ENCODE peak calls at places on chromosomes 4 and X, in five cellular contexts. One of them, this sample, is unnamed.

GRCh38 chrX:50475208-50475607 is 4.6 kb upstream of the DGKK start:
- DNase-seq in activated B cell treated with CpG ODN at 0.5 μM for 24 hours: no peak
- DNase-seq in H1: no peak
- DNase-seq in endodermal cell: no peak
- DNase-seq in thoracic aorta: no peak
- DNase-seq in this sample: no peak

GRCh38 chr4:59936566-59936965 is 1263.6 kb upstream of the ADGRL3 start:
- DNase-seq in thoracic aorta: no peak
- DNase-seq in activated B cell treated with CpG ODN at 0.5 μM for 24 hours: no peak
- DNase-seq in endodermal cell: no peak
- DNase-seq in H1: no peak
- DNase-seq in this sample: no peak

GRCh38 chr4:17324431-17324830 is 187.5 kb downstream of the QDPR start:
- DNase-seq in activated B cell treated with CpG ODN at 0.5 μM for 24 hours: no peak
- DNase-seq in H1: no peak
- DNase-seq in endodermal cell: peak
- DNase-seq in thoracic aorta: no peak
- DNase-seq in this sample: no peak

GRCh38 chr4:156949373-156949814 is 22.2 kb downstream of the PDGFC start:
- DNase-seq in thoracic aorta: no peak
- DNase-seq in H1: no peak
- DNase-seq in endodermal cell: no peak
- DNase-seq in activated B cell treated with CpG ODN at 0.5 μM for 24 hours: no peak
- DNase-seq in this sample: no peak

GRCh38 chr4:103719320-103720204 is at the start of gene TACR3:
- DNase-seq in H1: no peak
- DNase-seq in thoracic aorta: no peak
- DNase-seq in endodermal cell: peak
- DNase-seq in activated B cell treated with CpG ODN at 0.5 μM for 24 hours: no peak
- DNase-seq in this sample: no peak

GRCh38 chrX:37488323-37488722 is 83.1 kb upstream of the LANCL3 start:
- DNase-seq in activated B cell treated with CpG ODN at 0.5 μM for 24 hours: no peak
- DNase-seq in endodermal cell: no peak
- DNase-seq in H1: no peak
- DNase-seq in thoracic aorta: no peak
- DNase-seq in this sample: no peak

GRCh38 chrX:39336709-39337294 is 535.5 kb downstream of the MID1IP1 start:
- DNase-seq in endodermal cell: no peak
- DNase-seq in H1: no peak
- DNase-seq in activated B cell treated with CpG ODN at 0.5 μM for 24 hours: no peak
- DNase-seq in thoracic aorta: no peak
- DNase-seq in this sample: no peak

GRCh38 chr4:148166132-148166531 is 276.1 kb downstream of the NR3C2 start:
- DNase-seq in endodermal cell: no peak
- DNase-seq in thoracic aorta: no peak
- DNase-seq in activated B cell treated with CpG ODN at 0.5 μM for 24 hours: no peak
- DNase-seq in H1: no peak
- DNase-seq in this sample: no peak

GRCh38 chrX:138946941-138947340 is 235.4 kb upstream of the FGF13 start:
- DNase-seq in activated B cell treated with CpG ODN at 0.5 μM for 24 hours: no peak
- DNase-seq in thoracic aorta: no peak
- DNase-seq in H1: no peak
- DNase-seq in endodermal cell: no peak
- DNase-seq in this sample: no peak

GRCh38 chr4:7597281-7597680 is 162.6 kb upstream of the PSAPL1 start:
- DNase-seq in endodermal cell: no peak
- DNase-seq in activated B cell treated with CpG ODN at 0.5 μM for 24 hours: no peak
- DNase-seq in H1: no peak
- DNase-seq in thoracic aorta: no peak
- DNase-seq in this sample: no peak

GRCh38 chr4:45437381-45437780 is 686.5 kb downstream of the GABRG1 start:
- DNase-seq in thoracic aorta: no peak
- DNase-seq in endodermal cell: no peak
- DNase-seq in H1: no peak
- DNase-seq in activated B cell treated with CpG ODN at 0.5 μM for 24 hours: no peak
- DNase-seq in this sample: no peak

GRCh38 chrX:63930140-63930539 is 145.1 kb upstream of the ARHGEF9 start:
- DNase-seq in endodermal cell: peak
- DNase-seq in thoracic aorta: no peak
- DNase-seq in H1: peak
- DNase-seq in activated B cell treated with CpG ODN at 0.5 μM for 24 hours: no peak
- DNase-seq in this sample: no peak

GRCh38 chrX:40058719-40059118 is 39.0 kb downstream of the BCOR start:
- DNase-seq in H1: no peak
- DNase-seq in endodermal cell: no peak
- DNase-seq in activated B cell treated with CpG ODN at 0.5 μM for 24 hours: no peak
- DNase-seq in thoracic aorta: no peak
- DNase-seq in this sample: no peak

GRCh38 chr4:25065901-25066610 is 35.3 kb upstream of the LGI2 start:
- DNase-seq in H1: no peak
- DNase-seq in endodermal cell: no peak
- DNase-seq in thoracic aorta: no peak
- DNase-seq in activated B cell treated with CpG ODN at 0.5 μM for 24 hours: no peak
- DNase-seq in this sample: no peak

GRCh38 chr4:54118850-54119589 is 19.1 kb downstream of the GSX2 start:
- DNase-seq in activated B cell treated with CpG ODN at 0.5 μM for 24 hours: no peak
- DNase-seq in endodermal cell: no peak
- DNase-seq in H1: no peak
- DNase-seq in thoracic aorta: no peak
- DNase-seq in this sample: no peak

GRCh38 chr4:141768954-141769353 is 132.6 kb downstream of the IL15 start:
- DNase-seq in endodermal cell: no peak
- DNase-seq in activated B cell treated with CpG ODN at 0.5 μM for 24 hours: no peak
- DNase-seq in thoracic aorta: no peak
- DNase-seq in H1: no peak
- DNase-seq in this sample: no peak

GRCh38 chr4:7381221-7381889 is 53.4 kb downstream of the PSAPL1 start:
- DNase-seq in H1: no peak
- DNase-seq in activated B cell treated with CpG ODN at 0.5 μM for 24 hours: no peak
- DNase-seq in thoracic aorta: no peak
- DNase-seq in endodermal cell: peak
- DNase-seq in this sample: peak

GRCh38 chr4:21512351-21512750 is 436.2 kb downstream of the KCNIP4 start:
- DNase-seq in H1: no peak
- DNase-seq in thoracic aorta: no peak
- DNase-seq in endodermal cell: no peak
- DNase-seq in activated B cell treated with CpG ODN at 0.5 μM for 24 hours: no peak
- DNase-seq in this sample: no peak

GRCh38 chrX:41733939-41734338 is 10.0 kb downstream of the GPR82 start:
- DNase-seq in activated B cell treated with CpG ODN at 0.5 μM for 24 hours: peak
- DNase-seq in endodermal cell: no peak
- DNase-seq in thoracic aorta: no peak
- DNase-seq in H1: no peak
- DNase-seq in this sample: no peak

GRCh38 chr4:151644625-151645024 is 116.2 kb downstream of the GATB start:
- DNase-seq in endodermal cell: peak
- DNase-seq in activated B cell treated with CpG ODN at 0.5 μM for 24 hours: no peak
- DNase-seq in H1: no peak
- DNase-seq in thoracic aorta: no peak
- DNase-seq in this sample: no peak

GRCh38 chrX:69285401-69285871 is 120.2 kb upstream of the PJA1 start:
- DNase-seq in activated B cell treated with CpG ODN at 0.5 μM for 24 hours: no peak
- DNase-seq in endodermal cell: peak
- DNase-seq in thoracic aorta: no peak
- DNase-seq in H1: no peak
- DNase-seq in this sample: no peak

GRCh38 chrX:153381684-153382532 is 19.2 kb downstream of the PNMA6E start:
- DNase-seq in activated B cell treated with CpG ODN at 0.5 μM for 24 hours: no peak
- DNase-seq in H1: no peak
- DNase-seq in endodermal cell: peak
- DNase-seq in thoracic aorta: no peak
- DNase-seq in this sample: no peak

GRCh38 chr4:140047017-140047640 is 106.9 kb downstream of the MAML3 start:
- DNase-seq in thoracic aorta: peak
- DNase-seq in H1: no peak
- DNase-seq in activated B cell treated with CpG ODN at 0.5 μM for 24 hours: no peak
- DNase-seq in endodermal cell: peak
- DNase-seq in this sample: no peak

GRCh38 chrX:38109042-38109904 is 102.9 kb downstream of the SYTL5 start:
- DNase-seq in endodermal cell: no peak
- DNase-seq in activated B cell treated with CpG ODN at 0.5 μM for 24 hours: no peak
- DNase-seq in H1: no peak
- DNase-seq in thoracic aorta: no peak
- DNase-seq in this sample: no peak

GRCh38 chr4:3767569-3768288 is 1.5 kb downstream of the ADRA2C start:
- DNase-seq in H1: no peak
- DNase-seq in endodermal cell: peak
- DNase-seq in thoracic aorta: no peak
- DNase-seq in activated B cell treated with CpG ODN at 0.5 μM for 24 hours: no peak
- DNase-seq in this sample: no peak

GRCh38 chrX:107398115-107398514 is 51.3 kb upstream of the FRMPD3 start:
- DNase-seq in thoracic aorta: no peak
- DNase-seq in endodermal cell: no peak
- DNase-seq in H1: no peak
- DNase-seq in activated B cell treated with CpG ODN at 0.5 μM for 24 hours: no peak
- DNase-seq in this sample: no peak

GRCh38 chr4:147924604-147925412 is 192.9 kb downstream of the ARHGAP10 start:
- DNase-seq in H1: peak
- DNase-seq in endodermal cell: peak
- DNase-seq in activated B cell treated with CpG ODN at 0.5 μM for 24 hours: no peak
- DNase-seq in thoracic aorta: no peak
- DNase-seq in this sample: no peak

GRCh38 chr4:7632971-7633370 is 198.2 kb upstream of the PSAPL1 start:
- DNase-seq in thoracic aorta: no peak
- DNase-seq in activated B cell treated with CpG ODN at 0.5 μM for 24 hours: no peak
- DNase-seq in endodermal cell: no peak
- DNase-seq in H1: no peak
- DNase-seq in this sample: no peak

GRCh38 chrX:111585337-111585736 is 73.9 kb downstream of the SERTM2 start:
- DNase-seq in thoracic aorta: no peak
- DNase-seq in activated B cell treated with CpG ODN at 0.5 μM for 24 hours: no peak
- DNase-seq in H1: no peak
- DNase-seq in endodermal cell: peak
- DNase-seq in this sample: no peak

GRCh38 chr4:184196730-184197355 is 20.8 kb downstream of the ENPP6 start:
- DNase-seq in thoracic aorta: no peak
- DNase-seq in endodermal cell: no peak
- DNase-seq in H1: no peak
- DNase-seq in activated B cell treated with CpG ODN at 0.5 μM for 24 hours: no peak
- DNase-seq in this sample: no peak

GRCh38 chrX:131734621-131735020 is 190.7 kb downstream of the OR13H1 start:
- DNase-seq in endodermal cell: no peak
- DNase-seq in H1: no peak
- DNase-seq in thoracic aorta: no peak
- DNase-seq in activated B cell treated with CpG ODN at 0.5 μM for 24 hours: no peak
- DNase-seq in this sample: no peak
- TF ChIP-seq CTCF in endodermal cell: no peak
- TF ChIP-seq CTCF in H1: no peak
- TF ChIP-seq CTCF in thoracic aorta: no peak
- TF ChIP-seq CTCF in activated B cell treated with CpG ODN at 0.5 μM for 24 hours: no peak
- TF ChIP-seq CTCF in this sample: no peak

GRCh38 chr4:143559757-143560147 is 46.2 kb downstream of the SMARCA5 start:
- DNase-seq in thoracic aorta: no peak
- DNase-seq in H1: no peak
- DNase-seq in activated B cell treated with CpG ODN at 0.5 μM for 24 hours: no peak
- DNase-seq in endodermal cell: no peak
- DNase-seq in this sample: no peak
- TF ChIP-seq CTCF in thoracic aorta: no peak
- TF ChIP-seq CTCF in H1: no peak
- TF ChIP-seq CTCF in activated B cell treated with CpG ODN at 0.5 μM for 24 hours: no peak
- TF ChIP-seq CTCF in endodermal cell: peak
- TF ChIP-seq CTCF in this sample: no peak

GRCh38 chrX:137432609-137433008 is 133.3 kb upstream of the ZIC3 start:
- DNase-seq in thoracic aorta: no peak
- DNase-seq in H1: no peak
- DNase-seq in endodermal cell: peak
- DNase-seq in activated B cell treated with CpG ODN at 0.5 μM for 24 hours: no peak
- DNase-seq in this sample: no peak
- TF ChIP-seq CTCF in thoracic aorta: no peak
- TF ChIP-seq CTCF in H1: peak
- TF ChIP-seq CTCF in endodermal cell: peak
- TF ChIP-seq CTCF in activated B cell treated with CpG ODN at 0.5 μM for 24 hours: no peak
- TF ChIP-seq CTCF in this sample: peak

DNA sequence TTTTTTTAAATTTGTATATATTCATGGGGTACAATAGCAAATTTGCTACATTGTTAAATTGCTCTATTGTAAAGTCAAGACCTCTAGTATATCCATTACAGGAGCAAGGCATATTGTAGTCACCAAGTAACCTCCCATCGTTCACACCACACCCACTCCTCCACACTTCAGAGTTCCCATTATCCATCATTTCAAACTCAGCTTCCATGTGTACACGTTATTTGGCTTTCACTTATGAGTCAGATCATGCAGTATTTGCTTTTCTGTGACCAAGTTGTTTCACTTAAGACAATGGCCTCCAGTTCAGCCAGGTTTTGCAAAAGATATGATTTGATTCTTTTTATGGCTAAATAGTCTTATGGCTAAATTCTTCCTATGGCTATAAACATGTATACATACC is 2614.2 kb downstream of the PCDH7 start:
- DNase-seq in endodermal cell: no peak
- DNase-seq in H1: no peak
- DNase-seq in thoracic aorta: no peak
- DNase-seq in activated B cell treated with CpG ODN at 0.5 μM for 24 hours: no peak
- DNase-seq in this sample: no peak
- TF ChIP-seq CTCF in endodermal cell: no peak
- TF ChIP-seq CTCF in H1: no peak
- TF ChIP-seq CTCF in thoracic aorta: no peak
- TF ChIP-seq CTCF in activated B cell treated with CpG ODN at 0.5 μM for 24 hours: no peak
- TF ChIP-seq CTCF in this sample: no peak

GRCh38 chr4:99998062-99998880 is 48.2 kb upstream of the H2AZ1 start:
- DNase-seq in activated B cell treated with CpG ODN at 0.5 μM for 24 hours: no peak
- DNase-seq in thoracic aorta: no peak
- DNase-seq in H1: no peak
- DNase-seq in endodermal cell: no peak
- DNase-seq in this sample: no peak
- TF ChIP-seq CTCF in activated B cell treated with CpG ODN at 0.5 μM for 24 hours: no peak
- TF ChIP-seq CTCF in thoracic aorta: no peak
- TF ChIP-seq CTCF in H1: no peak
- TF ChIP-seq CTCF in endodermal cell: peak
- TF ChIP-seq CTCF in this sample: peak